ENCODE peak calls at places on chromosome 20, in six cellular contexts. P, H, Z, F, M and D are unnamed samples.

GRCh38 chr20:6515261-6515660 is 252.2 kb upstream of the BMP2 start:
- DNase-seq in P (no peak), H (no peak), Z (no peak), F (no peak), M (no peak), D (no peak)

GRCh38 chr20:52974155-52974554 is 2.0 kb downstream of the TSHZ2 start:
- DNase-seq in P (no peak), H (no peak), Z (no peak), F (peak; percentile 60), M (no peak), D (no peak)

GRCh38 chr20:1494436-1494835 is 3.2 kb upstream of the SIRPB2 start:
- DNase-seq in P (no peak), H (no peak), Z (no peak), F (no peak), M (no peak), D (no peak)

GRCh38 chr20:59825944-59826759 is 107.3 kb downstream of the SYCP2 start:
- DNase-seq in P (no peak), H (no peak), Z (peak; percentile 68), F (no peak), M (no peak), D (peak; percentile 88)

GRCh38 chr20:13105864-13106457 is 97.2 kb downstream of the SPTLC3 start:
- DNase-seq in P (no peak), H (no peak), Z (no peak), F (no peak), M (no peak), D (no peak)

GRCh38 chr20:11391591-11391990 is 526.1 kb upstream of the BTBD3 start:
- DNase-seq in P (no peak), H (no peak), Z (no peak), F (no peak), M (no peak), D (no peak)

GRCh38 chr20:56411759-56412472 is at the start of gene CASS4:
- DNase-seq in P (no peak), H (no peak), Z (no peak), F (no peak), M (no peak), D (no peak)

GRCh38 chr20:61448396-61448795 is 196.3 kb downstream of the CDH4 start:
- DNase-seq in P (no peak), H (no peak), Z (no peak), F (no peak), M (no peak), D (no peak)

GRCh38 chr20:5056801-5057599 is 55.7 kb upstream of the SLC23A2 start:
- DNase-seq in P (no peak), H (peak; percentile 28), Z (peak; percentile 34), F (no peak), M (peak; percentile 85), D (peak; percentile 73)

GRCh38 chr20:35363190-35363589 is 48.6 kb downstream of the UQCC1 start:
- DNase-seq in P (no peak), H (no peak), Z (no peak), F (peak; percentile 22), M (no peak), D (no peak)

GRCh38 chr20:12638633-12639360 is 370.0 kb upstream of the SPTLC3 start:
- DNase-seq in P (no peak), H (no peak), Z (no peak), F (peak; percentile 62), M (no peak), D (no peak)

GRCh38 chr20:11697646-11698045 is 220.0 kb upstream of the BTBD3 start:
- DNase-seq in P (no peak), H (no peak), Z (no peak), F (no peak), M (no peak), D (no peak)

GRCh38 chr20:34473262-34473883 is 42.8 kb upstream of the DYNLRB1 start:
- DNase-seq in P (peak; percentile 59), H (no peak), Z (no peak), F (peak; percentile 78), M (no peak), D (no peak)

GRCh38 chr20:54223285-54223684 is 15.4 kb downstream of the PFDN4 start:
- DNase-seq in P (no peak), H (no peak), Z (no peak), F (no peak), M (no peak), D (no peak)

GRCh38 chr20:38961530-38962043 is 557 bp upstream of the DHX35 start:
- DNase-seq in P (no peak), H (no peak), Z (no peak), F (no peak), M (no peak), D (no peak)

GRCh38 chr20:38965264-38965663 is 3.1 kb downstream of the DHX35 start:
- DNase-seq in P (no peak), H (no peak), Z (no peak), F (no peak), M (no peak), D (no peak)

GRCh38 chr20:38963745-38964144 is 1.6 kb downstream of the DHX35 start:
- DNase-seq in P (no peak), H (no peak), Z (no peak), F (no peak), M (no peak), D (no peak)

GRCh38 chr20:38962898-38963484 is 847 bp downstream of the DHX35 start:
- DNase-seq in P (no peak), H (no peak), Z (no peak), F (no peak), M (no peak), D (no peak)

GRCh38 chr20:38962044-38962897 is at the start of gene DHX35:
- DNase-seq in P (peak; percentile 99), H (peak; percentile 98), Z (peak; percentile 98), F (peak; percentile 99), M (peak; percentile 100), D (peak; percentile 87)
- TF ChIP-seq CTCF in P (peak; percentile 17), H (no peak), Z (peak; percentile 14), F (peak; percentile 37), M (no peak), D (peak; percentile 56)

GRCh38 chr20:19690462-19690861 is 67.6 kb upstream of the RIN2 start:
- DNase-seq in P (no peak), H (no peak), Z (no peak), F (no peak), M (no peak), D (no peak)

GRCh38 chr20:19691125-19691524 is 66.9 kb upstream of the RIN2 start:
- DNase-seq in P (no peak), H (no peak), Z (no peak), F (no peak), M (no peak), D (no peak)

GRCh38 chr20:19692100-19692499 is 66.0 kb upstream of the RIN2 start:
- DNase-seq in P (no peak), H (no peak), Z (no peak), F (no peak), M (no peak), D (no peak)

GRCh38 chr20:19693508-19693907 is 64.5 kb upstream of the RIN2 start:
- DNase-seq in P (no peak), H (no peak), Z (no peak), F (no peak), M (no peak), D (no peak)

GRCh38 chr20:19692685-19693119 is 65.4 kb upstream of the RIN2 start:
- DNase-seq in P (peak; percentile 75), H (peak; percentile 59), Z (peak; percentile 59), F (peak; percentile 43), M (peak; percentile 86), D (peak; percentile 19)
- TF ChIP-seq CTCF in P (peak; percentile 96), H (peak; percentile 91), Z (peak; percentile 55), F (peak; percentile 88), M (peak; percentile 87), D (peak; percentile 90)

GRCh38 chr20:14526891-14527290 is 189.5 kb upstream of the FLRT3 start:
- DNase-seq in P (no peak), H (no peak), Z (no peak), F (no peak), M (no peak), D (no peak)
- TF ChIP-seq CTCF in P (no peak), H (no peak), Z (no peak), F (no peak), M (no peak), D (no peak)

GRCh38 chr20:51383891-51384510 is 158.5 kb downstream of the NFATC2 start:
- DNase-seq in P (no peak), H (no peak), Z (no peak), F (no peak), M (no peak), D (no peak)

GRCh38 chr20:51384854-51385253 is 157.7 kb downstream of the NFATC2 start:
- DNase-seq in P (no peak), H (no peak), Z (no peak), F (no peak), M (no peak), D (no peak)

GRCh38 chr20:51387125-51387865 is 155.2 kb downstream of the NFATC2 start:
- DNase-seq in P (no peak), H (no peak), Z (no peak), F (no peak), M (no peak), D (no peak)

GRCh38 chr20:51386586-51386985 is 155.9 kb downstream of the NFATC2 start:
- DNase-seq in P (no peak), H (no peak), Z (no peak), F (no peak), M (no peak), D (no peak)

GRCh38 chr20:51385941-51386530 is 156.5 kb downstream of the NFATC2 start:
- DNase-seq in P (no peak), H (no peak), Z (no peak), F (peak; percentile 25), M (no peak), D (no peak)
- TF ChIP-seq CTCF in P (peak; percentile 50), H (no peak), Z (peak; percentile 38), F (peak; percentile 58), M (peak; percentile 26), D (peak; percentile 62)

DNA sequence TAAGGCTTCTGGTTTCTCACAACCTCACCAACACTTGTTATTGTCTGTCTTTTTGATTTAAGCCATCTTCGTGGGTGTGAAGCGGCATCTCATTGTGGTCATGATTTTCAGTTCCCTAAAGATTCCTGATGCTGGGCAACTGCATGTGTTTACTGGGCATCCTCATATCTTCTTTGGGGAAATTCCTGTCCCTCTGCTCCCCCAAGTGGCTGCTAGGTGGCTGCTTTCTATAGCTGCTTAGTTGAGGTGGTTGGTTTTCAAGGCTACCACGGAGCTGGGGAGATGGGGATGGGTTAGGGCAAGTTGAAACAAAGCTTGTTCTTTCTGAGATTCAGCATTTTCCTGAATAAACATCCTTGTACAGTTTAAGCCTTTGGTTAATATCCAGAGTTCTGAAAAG is 403.9 kb upstream of the SULF2 start:
- DNase-seq in P (no peak), H (no peak), Z (no peak), F (no peak), M (no peak), D (peak; percentile 66)
- TF ChIP-seq CTCF in P (no peak), H (no peak), Z (no peak), F (peak; percentile 59), M (no peak), D (peak; percentile 89)